ENCODE peak calls at places on chromosomes 11 and 22, in nine cellular contexts. G is thoracic aorta, I is endothelial cell of umbilical vein, K is neuronal stem cell, Y is BE2C, Z is aorta, S is psoas muscle, F is heart left ventricle, D is fibroblast of lung. X is an unnamed sample. For H3K27me3 and H3K4me1, the result is how much of the 10 kb centered on the place peaks cover.

GRCh38 chr11:33542921-33543320 is 157.7 kb downstream of the C11orf91 start:
- DNase-seq in D (peak), F (peak), Y (peak), K (peak), I (peak), S (peak), G (no peak), Z (peak), X (peak)

GRCh38 chr11:133520707-133521106 is 11.6 kb downstream of the OPCML start:
- DNase-seq in Y (no peak), Z (peak), I (no peak), G (no peak), S (no peak), F (no peak), D (no peak), K (no peak), X (peak)

GRCh38 chr11:69912911-69913451 is 93.8 kb upstream of the FGF3 start:
- DNase-seq in K (no peak), G (no peak), S (no peak), D (no peak), Y (peak), Z (peak), F (peak), I (no peak), X (peak)

GRCh38 chr11:134700101-134700640 is 288.1 kb upstream of the B3GAT1 start:
- DNase-seq in I (no peak), K (no peak), Z (no peak), G (no peak), F (no peak), S (no peak), D (no peak), Y (no peak), X (no peak)

GRCh38 chr11:86916330-86916729 is 38.9 kb downstream of the FZD4 start:
- DNase-seq in Z (no peak), F (peak), Y (no peak), S (no peak), D (peak), G (no peak), K (no peak), I (peak), X (no peak)

GRCh38 chr22:42711281-42711731 is 9.4 kb downstream of the A4GALT start:
- DNase-seq in G (no peak), D (no peak), I (no peak), Y (no peak), S (no peak), Z (no peak), F (no peak), K (no peak), X (no peak)

GRCh38 chr11:61120865-61121831 is 18.9 kb downstream of the CD5 start:
- DNase-seq in G (no peak), S (no peak), Y (peak), I (no peak), F (peak), K (no peak), D (peak), Z (peak), X (peak)

GRCh38 chr11:45141631-45142030 is 4.8 kb upstream of the PRDM11 start:
- DNase-seq in Y (no peak), F (no peak), I (no peak), D (no peak), K (no peak), S (no peak), Z (no peak), G (no peak), X (no peak)

GRCh38 chr11:107054391-107054790 is 36.1 kb upstream of the GUCY1A2 start:
- DNase-seq in Y (no peak), K (no peak), G (no peak), Z (no peak), D (no peak), I (no peak), F (no peak), S (no peak), X (no peak)

GRCh38 chr22:38718414-38718813 is 12.7 kb downstream of the GTPBP1 start:
- DNase-seq in Z (peak), I (peak), D (peak), F (no peak), S (peak), K (no peak), G (peak), Y (peak), X (peak)

DNA sequence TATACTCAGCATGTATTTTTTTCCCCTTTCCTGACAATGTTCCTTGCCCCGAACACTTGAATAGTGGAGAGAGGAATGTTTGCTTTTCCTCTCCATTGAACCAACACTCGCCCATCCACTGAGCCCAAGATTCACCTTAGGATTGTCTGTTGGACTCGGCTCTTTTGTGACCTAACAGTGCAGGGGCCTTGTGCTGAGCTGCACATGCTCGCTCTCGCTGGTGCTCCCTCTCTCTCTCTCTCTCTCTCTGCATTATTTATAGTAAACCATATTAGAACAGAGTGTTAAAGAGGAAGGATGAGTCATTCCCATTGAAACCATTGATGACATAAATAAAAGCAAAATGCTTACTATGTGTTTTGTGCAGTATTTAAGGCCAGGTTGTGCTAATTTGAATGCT is 20.7 kb downstream of the ZBTB16 start:
- DNase-seq in S (no peak), D (no peak), G (no peak), I (peak), Z (no peak), Y (no peak), K (no peak), F (peak), X (peak)
- H3K27me3 ChIP-seq in S (under half), D (under half), G (under half), I (under half), Z (under half), Y (half or more), K (under half), F (under half), X (under half)

GRCh38 chr22:49203091-49203862 is 624.4 kb downstream of the BRD1 start:
- DNase-seq in Y (no peak), G (no peak), I (no peak), K (no peak), S (no peak), F (peak), D (no peak), Z (no peak), X (no peak)

GRCh38 chr22:49199224-49199623 is 628.4 kb downstream of the BRD1 start:
- DNase-seq in Y (no peak), I (no peak), S (no peak), F (no peak), K (no peak), D (no peak), G (no peak), Z (no peak), X (no peak)

GRCh38 chr22:49202226-49202625 is 625.4 kb downstream of the BRD1 start:
- DNase-seq in F (peak), I (no peak), D (no peak), K (no peak), G (no peak), Y (no peak), S (no peak), Z (no peak), X (no peak)

GRCh38 chr22:49198705-49199084 is 629.0 kb downstream of the BRD1 start:
- DNase-seq in K (no peak), I (no peak), F (peak), Z (no peak), D (no peak), G (no peak), Y (no peak), S (no peak), X (no peak)

GRCh38 chr22:49201046-49201970 is 626.4 kb downstream of the BRD1 start:
- DNase-seq in G (no peak), Z (no peak), Y (no peak), F (peak), D (no peak), K (no peak), S (no peak), I (no peak), X (no peak)
- H3K4me1 ChIP-seq in G (under half), Z (under half), Y (under half), F (under half), D (under half), K (under half), S (under half), I (under half), X (under half)

GRCh38 chr22:26234267-26234666 is 65.0 kb downstream of the SEZ6L start:
- DNase-seq in F (no peak), Z (no peak), S (no peak), D (no peak), G (no peak), K (no peak), I (no peak), Y (no peak), X (no peak)
- H3K27me3 ChIP-seq in F (under half), Z (under half), S (under half), D (under half), G (under half), K (under half), I (under half), Y (under half), X (under half)

GRCh38 chr22:28909375-28909774 is 26.0 kb downstream of the ZNRF3 start:
- DNase-seq in Y (no peak), Z (no peak), F (no peak), K (no peak), I (no peak), G (no peak), D (peak), S (no peak), X (no peak)
- H3K4me1 ChIP-seq in Y (under half), Z (under half), F (under half), K (under half), I (under half), G (half or more), D (under half), S (half or more), X (under half)

GRCh38 chr22:20424937-20425587 is 12.6 kb downstream of the SCARF2 start:
- DNase-seq in G (no peak), K (no peak), D (no peak), F (no peak), Y (no peak), Z (peak), I (no peak), S (no peak), X (no peak)
- H3K27me3 ChIP-seq in G (under half), K (under half), D (under half), F (under half), Y (under half), Z (under half), I (under half), S (under half), X (under half)

GRCh38 chr11:123546515-123546914 is 107.9 kb downstream of the SCN3B start:
- DNase-seq in F (no peak), Y (no peak), I (no peak), S (no peak), D (peak), K (no peak), Z (no peak), G (no peak), X (no peak)
- H3K4me1 ChIP-seq in F (under half), Y (under half), I (under half), S (under half), D (under half), K (under half), Z (under half), G (under half), X (under half)

GRCh38 chr11:120334894-120335462 is 1.2 kb upstream of the ARHGEF12 start:
- DNase-seq in Z (no peak), D (peak), K (peak), I (peak), G (peak), Y (peak), S (no peak), F (peak), X (peak)
- H3K27me3 ChIP-seq in Z (under half), D (under half), K (under half), I (under half), G (under half), Y (under half), S (under half), F (under half), X (under half)

DNA sequence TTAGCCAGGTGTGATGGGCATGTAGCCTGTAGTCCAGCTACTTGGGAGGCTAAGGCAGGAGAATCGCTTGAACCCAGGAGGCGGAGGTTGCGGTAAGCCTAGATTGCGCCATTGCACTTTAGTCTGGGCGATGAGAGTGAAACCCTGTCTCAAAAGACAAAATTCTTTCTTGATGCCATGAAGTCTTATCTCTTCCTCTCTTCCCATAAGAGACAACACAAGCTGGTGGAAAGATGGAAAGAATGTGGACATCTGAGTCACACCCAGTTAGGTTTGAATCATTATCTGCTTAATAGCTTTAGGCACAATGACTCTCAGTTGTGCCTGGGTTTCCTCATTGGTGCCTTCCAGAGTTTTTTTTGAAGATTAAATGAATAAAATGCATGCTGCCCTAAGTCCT is 35.3 kb downstream of the KREMEN1 start:
- DNase-seq in D (peak), F (no peak), G (no peak), Z (no peak), K (no peak), Y (no peak), I (no peak), S (no peak), X (no peak)
- H3K4me1 ChIP-seq in D (under half), F (under half), G (under half), Z (under half), K (under half), Y (under half), I (under half), S (under half), X (under half)

GRCh38 chr11:1691878-1692707 is 4.9 kb upstream of the KRTAP5-6 start:
- DNase-seq in I (no peak), S (no peak), Z (no peak), D (no peak), F (no peak), Y (no peak), G (no peak), K (no peak), X (no peak)

GRCh38 chr11:1692708-1693326 is 4.2 kb upstream of the KRTAP5-6 start:
- DNase-seq in K (no peak), Y (no peak), S (no peak), D (no peak), F (no peak), I (no peak), Z (no peak), G (no peak), X (no peak)

GRCh38 chr11:1690167-1691026 is 6.6 kb upstream of the KRTAP5-6 start:
- DNase-seq in Y (no peak), G (no peak), D (no peak), K (no peak), F (no peak), S (no peak), I (no peak), Z (no peak), X (no peak)

GRCh38 chr11:1693327-1694063 is 3.5 kb upstream of the KRTAP5-6 start:
- DNase-seq in D (peak), G (peak), I (peak), Y (peak), K (peak), S (peak), F (peak), Z (peak), X (peak)

DNA sequence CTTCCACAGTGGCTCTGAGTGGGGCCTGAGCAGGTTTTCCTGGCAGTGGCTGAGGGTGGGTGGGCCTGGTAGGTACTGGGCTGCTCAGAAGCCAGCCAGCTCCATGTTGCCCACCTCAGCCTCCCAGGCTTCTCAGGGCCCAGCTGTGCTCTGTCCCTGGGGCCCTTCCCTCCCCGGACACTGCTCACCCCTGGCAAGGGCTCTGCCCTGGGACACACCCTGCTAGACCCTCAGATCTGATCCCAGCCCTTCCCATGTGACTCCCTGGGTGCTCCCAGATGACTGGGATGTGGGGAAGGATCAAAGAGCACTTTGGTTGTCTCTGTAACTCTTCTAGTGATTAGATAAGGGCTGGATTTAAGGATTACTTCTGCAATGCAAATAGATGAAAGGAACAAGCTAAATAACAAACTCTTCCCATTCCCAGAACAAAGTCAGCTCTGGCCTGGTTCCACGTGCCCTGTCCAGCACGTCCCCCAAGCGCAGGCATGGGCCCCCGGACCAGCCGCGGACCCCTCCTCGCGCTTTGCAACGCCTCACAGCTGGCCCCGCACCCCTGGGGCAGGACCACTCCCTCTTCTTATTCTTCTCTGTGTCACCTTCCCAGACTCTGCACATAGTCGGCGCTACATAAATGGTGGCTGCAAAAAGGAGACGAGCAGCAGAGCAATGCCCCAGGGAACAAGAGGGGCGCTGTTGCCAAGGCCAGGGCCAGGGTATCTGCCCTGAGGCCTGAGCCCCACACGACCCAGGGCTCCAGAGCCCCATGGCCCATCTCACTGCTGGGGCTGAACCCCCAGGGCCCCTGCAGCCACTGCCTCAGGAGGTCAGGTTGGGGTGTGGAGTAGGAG is 5.7 kb upstream of the KRTAP5-6 start:
- DNase-seq in S (no peak), D (no peak), G (no peak), I (no peak), Y (no peak), F (no peak), K (no peak), Z (no peak), X (peak)
- H3K27me3 ChIP-seq in S (under half), D (under half), G (under half), I (under half), Y (under half), F (under half), K (under half), Z (under half), X (under half)

GRCh38 chr11:73194034-73194507 is 24.0 kb upstream of the P2RY2 start:
- DNase-seq in I (no peak), Y (no peak), S (no peak), Z (peak), D (no peak), G (no peak), K (no peak), F (no peak), X (no peak)

GRCh38 chr11:73192272-73192671 is 25.8 kb upstream of the P2RY2 start:
- DNase-seq in Z (peak), I (no peak), S (no peak), G (no peak), F (no peak), Y (no peak), K (no peak), D (no peak), X (peak)

GRCh38 chr11:73194593-73194992 is 23.5 kb upstream of the P2RY2 start:
- DNase-seq in F (no peak), S (no peak), Y (no peak), K (no peak), G (no peak), I (no peak), Z (peak), D (no peak), X (peak)

GRCh38 chr11:73195191-73196007 is 22.7 kb upstream of the P2RY2 start:
- DNase-seq in I (no peak), Z (peak), G (no peak), S (no peak), Y (no peak), D (peak), F (no peak), K (no peak), X (peak)

GRCh38 chr11:73193251-73194033 is 24.6 kb upstream of the P2RY2 start:
- DNase-seq in G (no peak), I (no peak), S (no peak), K (no peak), D (no peak), Z (peak), Y (no peak), F (no peak), X (no peak)
- H3K4me1 ChIP-seq in G (under half), I (under half), S (under half), K (under half), D (under half), Z (under half), Y (under half), F (under half), X (under half)

X was measured in small intestine.